ENCODE peak calls at places on chromosomes 13 and 19, in seven cellular contexts. A, O, S, K, Z, F and Q are unnamed samples.

GRCh38 chr19:610801-611505 is 21.3 kb downstream of the HCN2 start:
- DNase-seq in A (no peak), O (peak; percentile 37), S (no peak), K (no peak), Z (peak; percentile 75), F (no peak), Q (no peak)

GRCh38 chr19:45158503-45159026 is 2.2 kb downstream of the NKPD1 start:
- DNase-seq in A (no peak), O (no peak), S (no peak), K (no peak), Z (no peak), F (no peak), Q (no peak)

GRCh38 chr19:50242586-50242985 is 39.2 kb downstream of the MYH14 start:
- DNase-seq in A (peak; percentile 77), O (no peak), S (no peak), K (no peak), Z (no peak), F (no peak), Q (no peak)

GRCh38 chr13:73275163-73275562 is 216.4 kb downstream of the KLF5 start:
- DNase-seq in A (no peak), O (no peak), S (no peak), K (peak; percentile 84), Z (no peak), F (no peak), Q (no peak)

GRCh38 chr19:11927227-11927626 is 2.3 kb downstream of the ZNF700 start:
- DNase-seq in A (no peak), O (no peak), S (no peak), K (no peak), Z (no peak), F (no peak), Q (no peak)

GRCh38 chr19:38033658-38034150 is 126.7 kb downstream of the SIPA1L3 start:
- DNase-seq in A (no peak), O (no peak), S (no peak), K (peak; percentile 70), Z (no peak), F (no peak), Q (no peak)

GRCh38 chr19:29299416-29300380 is 86.7 kb upstream of the UQCRFS1 start:
- DNase-seq in A (no peak), O (no peak), S (no peak), K (no peak), Z (no peak), F (no peak), Q (no peak)

GRCh38 chr13:20475927-20476691 is 49.5 kb downstream of the CRYL1 start:
- DNase-seq in A (no peak), O (peak; percentile 19), S (peak; percentile 57), K (peak; percentile 87), Z (peak; percentile 85), F (no peak), Q (no peak)

GRCh38 chr19:41997851-41998229 is 3.8 kb upstream of the ATP1A3 start:
- DNase-seq in A (no peak), O (no peak), S (no peak), K (no peak), Z (no peak), F (no peak), Q (no peak)

GRCh38 chr13:100673376-100673830 is 1.2 kb downstream of the TMTC4 start:
- DNase-seq in A (no peak), O (no peak), S (no peak), K (no peak), Z (no peak), F (peak; percentile 38), Q (no peak)

GRCh38 chr19:6632002-6632621 is 37.8 kb downstream of the TNFSF14 start:
- DNase-seq in A (peak; percentile 78), O (peak; percentile 68), S (peak; percentile 49), K (peak; percentile 88), Z (peak; percentile 79), F (peak; percentile 83), Q (peak; percentile 63)

GRCh38 chr19:12792048-12792852 is 964 bp downstream of the JUNB start:
- DNase-seq in A (peak; percentile 87), O (peak; percentile 52), S (peak; percentile 71), K (peak; percentile 86), Z (peak; percentile 69), F (peak; percentile 74), Q (no peak)

GRCh38 chr19:1449467-1450442 is at the start of gene APC2:
- DNase-seq in A (no peak), O (no peak), S (no peak), K (no peak), Z (peak; percentile 54), F (peak; percentile 57), Q (no peak)

GRCh38 chr13:80577951-80578670 is 237.2 kb upstream of the SPRY2 start:
- DNase-seq in A (no peak), O (no peak), S (no peak), K (no peak), Z (no peak), F (no peak), Q (no peak)

GRCh38 chr13:41327994-41328778 is 17.1 kb downstream of the NAA16 start:
- DNase-seq in A (no peak), O (no peak), S (no peak), K (no peak), Z (no peak), F (no peak), Q (no peak)

GRCh38 chr19:2171349-2172145 is 7.8 kb downstream of the DOT1L start:
- DNase-seq in A (no peak), O (peak; percentile 42), S (peak; percentile 70), K (no peak), Z (peak; percentile 72), F (peak; percentile 71), Q (no peak)

GRCh38 chr19:11978492-11979100 is 13.8 kb downstream of the ZNF763 start:
- DNase-seq in A (no peak), O (no peak), S (no peak), K (no peak), Z (no peak), F (no peak), Q (no peak)

GRCh38 chr19:43606569-43607229 is 5.2 kb upstream of the SRRM5 start:
- DNase-seq in A (no peak), O (no peak), S (no peak), K (no peak), Z (no peak), F (no peak), Q (no peak)

GRCh38 chr19:15123031-15123890 is 16.1 kb downstream of the SYDE1 start:
- DNase-seq in A (no peak), O (no peak), S (no peak), K (no peak), Z (no peak), F (no peak), Q (no peak)

GRCh38 chr13:29926077-29926476 is 75.7 kb upstream of the UBL3 start:
- DNase-seq in A (no peak), O (no peak), S (no peak), K (no peak), Z (no peak), F (no peak), Q (no peak)